ENCODE peak calls at places on chromosomes 11 and 22, in ten cellular contexts. R is activated T-cell treated with anti-CD3 and anti-CD28 coated beads for 4 hours; K is non-pigmented ciliary epithelial cell; Y is NAMALWA; X is activated B cell treated with CpG ODN at 0.5 μM for 24 hours; V is cardiac muscle cell; T is T-helper 2 cell; P is cerebellar cortex; Q is endothelial cell; H is stimulated activated CD4-positive, alpha-beta T cell treated with anti-CD3 and anti-CD28 coated beads, Interleukin-15, amount 100 ng/mL, for 1 hour. W is an unnamed sample.
A peak's percentile ranks its signal among the peaks of the same experiment; 100 is the strongest.

GRCh38 chr11:46381836-46382643 is 571 bp downstream of the MDK start:
- DNase-seq in X (no peak), R (no peak), P (no peak), Y (no peak), K (no peak), T (no peak), V (peak; percentile 57), Q (peak; percentile 55), H (no peak), W (no peak)

GRCh38 chr11:125244166-125244565 is 79.6 kb downstream of the PKNOX2 start:
- DNase-seq in Q (no peak), T (no peak), V (no peak), R (no peak), Y (no peak), X (no peak), H (no peak), P (no peak), K (no peak), W (no peak)

GRCh38 chr11:119992171-119993051 is 145.5 kb downstream of the TRIM29 start:
- DNase-seq in R (no peak), T (no peak), X (no peak), H (no peak), Y (no peak), V (no peak), P (no peak), K (no peak), Q (no peak), W (no peak)

GRCh38 chr22:35914665-35915476 is 113.8 kb downstream of the RBFOX2 start:
- DNase-seq in X (no peak), P (peak; percentile 97), T (no peak), H (no peak), R (no peak), Q (peak; percentile 55), Y (peak; percentile 40), V (peak; percentile 92), K (peak; percentile 74), W (peak; percentile 79)

GRCh38 chr22:26513852-26514251 is 1.6 kb upstream of the TFIP11 start:
- DNase-seq in T (no peak), Q (no peak), H (no peak), X (no peak), Y (no peak), P (no peak), V (no peak), R (no peak), K (no peak), W (no peak)

GRCh38 chr22:42714768-42715430 is 5.8 kb downstream of the A4GALT start:
- DNase-seq in Y (no peak), V (no peak), H (no peak), T (no peak), Q (no peak), K (peak; percentile 15), P (no peak), R (no peak), X (no peak), W (no peak)

GRCh38 chr22:41826430-41827383 is 6.2 kb upstream of the SREBF2 start:
- DNase-seq in X (no peak), R (no peak), H (no peak), P (no peak), Y (no peak), K (no peak), V (peak; percentile 59), T (no peak), Q (no peak), W (no peak)

GRCh38 chr22:17268501-17269223 is 49.4 kb upstream of the ADA2 start:
- DNase-seq in Y (peak; percentile 29), P (no peak), X (no peak), Q (no peak), H (no peak), T (no peak), V (no peak), K (no peak), R (no peak), W (no peak)

GRCh38 chr11:88175004-88175706 is at the start of gene RAB38:
- DNase-seq in R (peak; percentile 4), K (no peak), P (no peak), Q (peak; percentile 47), X (no peak), H (no peak), T (no peak), Y (no peak), V (peak; percentile 65), W (peak; percentile 44)

GRCh38 chr11:29255401-29255800 is 761.4 kb downstream of the KCNA4 start:
- DNase-seq in V (no peak), P (no peak), R (no peak), Y (no peak), K (no peak), X (no peak), T (no peak), Q (no peak), H (no peak), W (no peak)

GRCh38 chr22:42745118-42745517 is 24.4 kb upstream of the A4GALT start:
- DNase-seq in Y (no peak), Q (no peak), K (no peak), V (peak; percentile 23), T (no peak), R (no peak), X (no peak), H (no peak), P (no peak), W (no peak)

GRCh38 chr11:79437274-79437980 is 3.4 kb downstream of the TENM4 start:
- DNase-seq in Y (no peak), T (no peak), V (peak; percentile 89), Q (peak; percentile 70), P (peak; percentile 24), R (no peak), K (no peak), X (peak; percentile 16), H (no peak), W (peak; percentile 72)

GRCh38 chr22:45240137-45240809 is 421 bp downstream of the KIAA0930 start:
- DNase-seq in Q (peak; percentile 41), X (peak; percentile 45), P (no peak), T (no peak), V (no peak), K (no peak), H (no peak), Y (peak; percentile 43), R (peak; percentile 18), W (peak; percentile 53)

GRCh38 chr11:2271077-2271326 is 614 bp upstream of the ASCL2 start:
- DNase-seq in K (no peak), T (no peak), H (no peak), P (no peak), V (no peak), Q (peak; percentile 2), X (peak; percentile 43), R (peak; percentile 57), Y (no peak), W (no peak)

GRCh38 chr22:25567305-25567704 is 2.8 kb downstream of the GRK3 start:
- DNase-seq in V (no peak), Q (no peak), T (no peak), Y (no peak), H (no peak), P (no peak), X (no peak), K (no peak), R (no peak), W (no peak)

GRCh38 chr11:17238377-17238776 is 30.6 kb upstream of the PIK3C2A start:
- DNase-seq in V (no peak), R (no peak), K (no peak), T (no peak), P (no peak), Y (no peak), Q (no peak), H (no peak), X (no peak), W (no peak)